ENCODE peak calls at places on chromosomes 3 and 15, in nine cellular contexts. N is kidney epithelial cell, I is H1, K is psoas muscle, O is fibroblast of lung, G is mammary epithelial cell, U is endodermal cell, P is lung, Y is heart right ventricle. Q is an unnamed sample. For H3K36me3, the result is how much of the 10 kb centered on the place peaks cover.

GRCh38 chr3:137924628-137925027 is 85.3 kb upstream of the CLDN18 start:
- DNase-seq in O (no peak), K (no peak), G (no peak), I (no peak), U (no peak), N (no peak), P (no peak), Y (no peak), Q (no peak)

GRCh38 chr15:64692166-64692565 is 83.2 kb downstream of the RBPMS2 start:
- DNase-seq in Y (peak), O (no peak), K (no peak), U (no peak), P (no peak), N (no peak), G (no peak), I (no peak), Q (no peak)

GRCh38 chr15:99536422-99537033 is 29.3 kb upstream of the MEF2A start:
- DNase-seq in P (no peak), U (no peak), I (no peak), N (peak), G (peak), O (peak), Y (peak), K (no peak), Q (no peak)

GRCh38 chr15:41666353-41666920 is 6.2 kb downstream of the MGA start:
- DNase-seq in O (peak), K (no peak), U (no peak), P (no peak), I (no peak), Y (no peak), G (peak), N (no peak), Q (no peak)

GRCh38 chr15:68982976-68983550 is 31.4 kb upstream of the NOX5 start:
- DNase-seq in I (no peak), N (no peak), U (no peak), P (no peak), K (no peak), G (no peak), Y (no peak), O (no peak), Q (no peak)

GRCh38 chr3:69250014-69250413 is 127.6 kb upstream of the LMOD3 start:
- DNase-seq in O (peak), Y (peak), U (peak), P (no peak), G (no peak), K (no peak), N (no peak), I (peak), Q (peak)

GRCh38 chr3:118208642-118209041 is 826.0 kb downstream of the IGSF11 start:
- DNase-seq in O (no peak), N (no peak), G (no peak), P (no peak), K (no peak), I (no peak), U (no peak), Y (no peak), Q (no peak)

GRCh38 chr15:42226648-42227047 is 18.5 kb upstream of the VPS39 start:
- DNase-seq in P (no peak), N (no peak), G (no peak), O (no peak), Y (no peak), U (no peak), I (no peak), K (no peak), Q (no peak)

GRCh38 chr3:25053360-25053759 is 374.7 kb upstream of the RARB start:
- DNase-seq in Y (no peak), N (no peak), U (no peak), P (no peak), O (no peak), G (no peak), K (no peak), I (no peak), Q (no peak)

GRCh38 chr15:85479071-85479647 is 98.8 kb downstream of the AKAP13 start:
- DNase-seq in G (peak), K (no peak), N (no peak), O (peak), P (no peak), I (no peak), U (peak), Y (no peak), Q (no peak)

GRCh38 chr15:91141102-91141501 is 41.0 kb downstream of the SV2B start:
- DNase-seq in U (no peak), G (no peak), P (no peak), I (no peak), O (no peak), N (no peak), Y (no peak), K (no peak), Q (no peak)

GRCh38 chr15:63600001-63600645 is 2.9 kb downstream of the FBXL22 start:
- DNase-seq in G (no peak), I (peak), N (no peak), K (no peak), P (no peak), Y (no peak), O (no peak), U (peak), Q (no peak)

GRCh38 chr15:95302206-95302605 is 1028.3 kb upstream of the NR2F2 start:
- DNase-seq in N (no peak), Y (no peak), O (no peak), K (no peak), P (no peak), G (peak), I (no peak), U (no peak), Q (no peak)

GRCh38 chr15:42707068-42707467 is 29.9 kb downstream of the CDAN1 start:
- DNase-seq in K (no peak), N (no peak), U (no peak), Y (no peak), P (no peak), G (peak), O (peak), I (no peak), Q (no peak)

GRCh38 chr3:127809211-127809610 is 13.1 kb downstream of the MGLL start:
- DNase-seq in O (no peak), U (no peak), P (no peak), K (no peak), Y (no peak), N (no peak), I (no peak), G (no peak), Q (no peak)
- H3K36me3 ChIP-seq in O (under half), U (under half), P (under half), K (half or more), Y (under half), N (under half), I (under half), G (under half), Q (under half)

GRCh38 chr3:197835509-197835908 is 44.5 kb downstream of the LRCH3 start:
- DNase-seq in P (no peak), N (no peak), I (no peak), O (no peak), G (no peak), Y (no peak), U (no peak), K (no peak), Q (no peak)

GRCh38 chr3:197836244-197836643 is 45.2 kb downstream of the LRCH3 start:
- DNase-seq in U (no peak), Y (no peak), I (no peak), K (no peak), G (no peak), O (no peak), N (no peak), P (no peak), Q (no peak)

GRCh38 chr3:197830967-197831313 is 39.9 kb downstream of the LRCH3 start:
- DNase-seq in O (no peak), K (no peak), G (no peak), N (no peak), I (no peak), Y (no peak), P (no peak), U (no peak), Q (no peak)

GRCh38 chr3:197837282-197837681 is 46.2 kb downstream of the LRCH3 start:
- DNase-seq in N (no peak), U (no peak), I (no peak), K (no peak), G (no peak), P (no peak), O (no peak), Y (no peak), Q (no peak)

DNA sequence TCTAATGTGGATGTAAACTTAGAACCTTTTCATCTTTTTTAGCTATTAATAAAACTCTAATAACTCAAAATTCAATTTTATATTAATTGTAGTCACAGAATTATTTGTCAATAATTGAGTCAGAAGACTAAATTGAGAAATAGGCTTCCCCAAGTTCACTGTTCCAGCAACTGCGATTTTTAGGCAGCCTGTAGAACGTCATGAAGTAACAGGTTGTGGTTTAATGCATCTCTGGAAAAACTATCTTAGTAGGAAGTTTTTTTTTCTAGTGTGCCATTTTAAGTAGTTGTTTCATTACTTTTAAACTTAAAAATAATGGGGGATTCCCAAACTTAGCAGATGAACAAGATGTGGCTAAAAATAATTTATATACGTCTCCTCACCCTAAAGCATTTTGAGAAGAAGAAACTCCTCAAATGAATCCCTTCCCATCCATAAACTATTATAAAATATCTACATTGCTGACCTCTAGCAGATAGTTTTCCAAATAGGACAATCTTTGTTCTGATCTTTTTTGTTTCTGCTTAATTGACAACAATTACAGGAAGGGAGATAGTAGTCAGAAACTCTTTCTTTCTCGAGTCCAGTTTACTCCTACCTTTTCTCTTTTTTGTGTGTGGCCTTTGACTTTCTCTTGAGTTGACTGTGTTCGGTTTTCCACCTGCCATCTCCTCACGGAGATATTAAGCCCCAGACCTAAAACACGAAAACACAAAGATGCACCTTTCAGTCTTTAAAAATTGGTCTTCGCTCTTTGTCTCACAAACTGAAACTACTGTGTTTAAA is 43.1 kb downstream of the LRCH3 start:
- DNase-seq in Y (no peak), U (no peak), G (no peak), K (no peak), P (no peak), O (no peak), N (no peak), I (no peak), Q (no peak)
- H3K36me3 ChIP-seq in Y (under half), U (half or more), G (under half), K (half or more), P (under half), O (under half), N (under half), I (half or more), Q (under half)

DNA sequence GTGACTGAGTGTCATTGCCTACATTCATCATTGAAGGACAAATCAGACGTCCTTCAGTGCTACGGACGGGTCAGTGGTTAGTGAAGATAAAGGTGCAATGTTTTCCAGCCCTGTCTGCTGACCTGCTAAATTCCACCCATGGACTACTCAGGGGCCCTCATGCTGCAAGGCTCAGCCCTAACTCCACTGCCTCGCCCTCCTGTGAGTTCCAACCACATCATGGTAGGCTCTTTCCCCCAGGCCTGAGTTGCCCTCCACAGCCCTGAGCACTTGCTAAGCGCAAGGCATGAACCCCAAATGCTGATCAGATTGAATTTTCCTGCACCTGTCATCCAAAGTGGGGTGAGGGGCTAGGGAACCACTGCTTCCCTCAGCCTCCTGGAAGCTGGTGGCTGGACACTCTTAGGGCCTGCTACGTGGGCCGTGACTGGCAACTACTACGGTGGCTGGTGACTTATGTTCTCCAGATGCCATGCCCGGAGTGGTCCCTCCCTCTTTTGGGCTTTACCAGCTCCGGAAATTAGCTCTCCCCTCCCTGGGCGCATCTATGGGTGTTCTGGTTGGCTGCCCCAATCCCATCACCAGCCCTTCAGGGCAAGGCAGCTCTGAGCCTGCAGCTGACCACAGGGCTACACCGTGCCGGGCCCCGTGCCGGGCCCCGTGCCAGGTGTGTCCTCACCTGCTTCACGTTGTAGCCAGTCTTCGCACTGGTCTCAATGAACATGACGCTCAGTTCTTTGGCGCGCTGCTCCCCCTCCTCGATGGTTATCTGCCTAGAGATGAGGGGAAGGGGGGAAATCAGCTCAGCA is 32.1 kb downstream of the SRPRB start:
- DNase-seq in G (no peak), Y (no peak), U (peak), O (no peak), I (no peak), K (no peak), P (no peak), N (no peak), Q (no peak)
- H3K36me3 ChIP-seq in G (under half), Y (under half), U (under half), O (under half), I (under half), K (under half), P (under half), N (under half), Q (under half)

GRCh38 chr3:49098429-49098828 is 4.6 kb upstream of the QRICH1 start:
- DNase-seq in G (no peak), P (no peak), Y (peak), U (no peak), O (peak), N (no peak), K (peak), I (no peak), Q (peak)
- H3K36me3 ChIP-seq in G (under half), P (under half), Y (half or more), U (half or more), O (under half), N (under half), K (half or more), I (half or more), Q (under half)

DNA sequence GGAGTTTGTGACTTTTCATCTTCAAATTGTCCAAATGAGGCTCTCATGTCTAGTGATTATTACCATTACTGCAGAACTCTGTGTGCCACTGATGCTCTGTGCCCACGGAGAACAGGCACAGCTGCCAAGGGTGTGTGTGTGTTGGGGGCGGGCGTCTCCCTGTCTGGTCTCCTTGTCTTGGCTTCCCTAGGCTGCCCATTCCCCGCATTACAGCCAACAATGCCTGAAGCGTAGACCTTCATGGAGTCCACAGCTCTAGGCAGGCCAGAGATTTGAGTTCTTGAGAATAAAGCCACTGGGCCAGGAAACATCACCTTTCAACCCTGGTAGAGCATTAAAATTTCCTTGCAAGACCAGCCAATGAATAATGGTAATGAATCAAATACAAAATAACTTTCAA is 42.7 kb downstream of the CCNB2 start:
- DNase-seq in U (no peak), Y (no peak), I (no peak), K (no peak), G (no peak), N (no peak), O (no peak), P (no peak), Q (no peak)
- H3K36me3 ChIP-seq in U (under half), Y (under half), I (under half), K (half or more), G (under half), N (under half), O (under half), P (under half), Q (under half)